ENCODE peak calls at places on chromosomes 16 and 17, in nine cellular contexts. One of them, this sample, is unnamed.
A peak's percentile ranks its signal among the peaks of the same experiment; 100 is the strongest.

GRCh38 chr16:1764971-1765370 is 6.4 kb downstream of the NME3 start:
- DNase-seq in A172: no peak
- DNase-seq in activated CD4-positive, alpha-beta memory T cell treated with anti-CD3 and anti-CD28 coated beads for 36 hours: no peak
- DNase-seq in fibroblast of the conjunctiva: no peak
- DNase-seq in A549: no peak
- DNase-seq in NCI-H774: no peak
- DNase-seq in HCEC 1CT: no peak
- DNase-seq in AG09319: no peak
- DNase-seq in HEK293T: no peak
- DNase-seq in this sample: no peak

GRCh38 chr17:6461792-6462524 is 17.7 kb downstream of the PIMREG start:
- DNase-seq in A172: no peak
- DNase-seq in activated CD4-positive, alpha-beta memory T cell treated with anti-CD3 and anti-CD28 coated beads for 36 hours: peak; percentile 49
- DNase-seq in fibroblast of the conjunctiva: no peak
- DNase-seq in A549: no peak
- DNase-seq in NCI-H774: no peak
- DNase-seq in HCEC 1CT: no peak
- DNase-seq in AG09319: no peak
- DNase-seq in HEK293T: no peak
- DNase-seq in this sample: no peak

GRCh38 chr17:77210331-77210730 is 69.6 kb downstream of the SEC14L1 start:
- DNase-seq in A172: no peak
- DNase-seq in activated CD4-positive, alpha-beta memory T cell treated with anti-CD3 and anti-CD28 coated beads for 36 hours: no peak
- DNase-seq in fibroblast of the conjunctiva: no peak
- DNase-seq in A549: no peak
- DNase-seq in NCI-H774: no peak
- DNase-seq in HCEC 1CT: no peak
- DNase-seq in AG09319: no peak
- DNase-seq in HEK293T: no peak
- DNase-seq in this sample: no peak

GRCh38 chr17:81285179-81285878 is 9.8 kb downstream of the SLC38A10 start:
- DNase-seq in A172: no peak
- DNase-seq in activated CD4-positive, alpha-beta memory T cell treated with anti-CD3 and anti-CD28 coated beads for 36 hours: peak; percentile 79
- DNase-seq in fibroblast of the conjunctiva: no peak
- DNase-seq in A549: no peak
- DNase-seq in NCI-H774: no peak
- DNase-seq in HCEC 1CT: no peak
- DNase-seq in AG09319: no peak
- DNase-seq in HEK293T: no peak
- DNase-seq in this sample: no peak

GRCh38 chr17:32485261-32485955 is 1.4 kb upstream of the CDK5R1 start:
- DNase-seq in A172: no peak
- DNase-seq in activated CD4-positive, alpha-beta memory T cell treated with anti-CD3 and anti-CD28 coated beads for 36 hours: no peak
- DNase-seq in fibroblast of the conjunctiva: no peak
- DNase-seq in A549: no peak
- DNase-seq in NCI-H774: no peak
- DNase-seq in HCEC 1CT: no peak
- DNase-seq in AG09319: no peak
- DNase-seq in HEK293T: no peak
- DNase-seq in this sample: no peak

GRCh38 chr16:71364306-71364705 is 5.8 kb downstream of the CALB2 start:
- DNase-seq in A172: no peak
- DNase-seq in activated CD4-positive, alpha-beta memory T cell treated with anti-CD3 and anti-CD28 coated beads for 36 hours: no peak
- DNase-seq in fibroblast of the conjunctiva: no peak
- DNase-seq in A549: no peak
- DNase-seq in NCI-H774: no peak
- DNase-seq in HCEC 1CT: no peak
- DNase-seq in AG09319: no peak
- DNase-seq in HEK293T: no peak
- DNase-seq in this sample: no peak

GRCh38 chr17:72466606-72467005 is 345.8 kb downstream of the SOX9 start:
- DNase-seq in A172: no peak
- DNase-seq in activated CD4-positive, alpha-beta memory T cell treated with anti-CD3 and anti-CD28 coated beads for 36 hours: no peak
- DNase-seq in fibroblast of the conjunctiva: no peak
- DNase-seq in A549: no peak
- DNase-seq in NCI-H774: no peak
- DNase-seq in HCEC 1CT: no peak
- DNase-seq in AG09319: no peak
- DNase-seq in HEK293T: no peak
- DNase-seq in this sample: no peak

GRCh38 chr16:10558746-10559641 is 21.4 kb downstream of the EMP2 start:
- DNase-seq in A172: peak; percentile 53
- DNase-seq in activated CD4-positive, alpha-beta memory T cell treated with anti-CD3 and anti-CD28 coated beads for 36 hours: no peak
- DNase-seq in fibroblast of the conjunctiva: no peak
- DNase-seq in A549: no peak
- DNase-seq in NCI-H774: peak; percentile 39
- DNase-seq in HCEC 1CT: peak; percentile 40
- DNase-seq in AG09319: peak; percentile 11
- DNase-seq in HEK293T: no peak
- DNase-seq in this sample: no peak

GRCh38 chr16:9499921-9500593 is 408.6 kb downstream of the HAPSTR1 start:
- DNase-seq in A172: no peak
- DNase-seq in activated CD4-positive, alpha-beta memory T cell treated with anti-CD3 and anti-CD28 coated beads for 36 hours: no peak
- DNase-seq in fibroblast of the conjunctiva: no peak
- DNase-seq in A549: no peak
- DNase-seq in NCI-H774: no peak
- DNase-seq in HCEC 1CT: no peak
- DNase-seq in AG09319: no peak
- DNase-seq in HEK293T: no peak
- DNase-seq in this sample: no peak

GRCh38 chr17:77619851-77620250 is 338.7 kb upstream of the TNRC6C start:
- DNase-seq in A172: peak; percentile 59
- DNase-seq in activated CD4-positive, alpha-beta memory T cell treated with anti-CD3 and anti-CD28 coated beads for 36 hours: no peak
- DNase-seq in fibroblast of the conjunctiva: peak; percentile 14
- DNase-seq in A549: peak; percentile 45
- DNase-seq in NCI-H774: no peak
- DNase-seq in HCEC 1CT: peak; percentile 42
- DNase-seq in AG09319: no peak
- DNase-seq in HEK293T: no peak
- DNase-seq in this sample: no peak

GRCh38 chr17:61538480-61538879 is 52.5 kb downstream of the NACA2 start:
- DNase-seq in A172: no peak
- DNase-seq in activated CD4-positive, alpha-beta memory T cell treated with anti-CD3 and anti-CD28 coated beads for 36 hours: no peak
- DNase-seq in fibroblast of the conjunctiva: no peak
- DNase-seq in A549: no peak
- DNase-seq in NCI-H774: no peak
- DNase-seq in HCEC 1CT: no peak
- DNase-seq in AG09319: no peak
- DNase-seq in HEK293T: no peak
- DNase-seq in this sample: no peak

GRCh38 chr17:30831663-30832437 is at the start of gene ATAD5:
- DNase-seq in A172: peak; percentile 88
- DNase-seq in activated CD4-positive, alpha-beta memory T cell treated with anti-CD3 and anti-CD28 coated beads for 36 hours: peak; percentile 94
- DNase-seq in fibroblast of the conjunctiva: peak; percentile 75
- DNase-seq in A549: peak; percentile 95
- DNase-seq in NCI-H774: peak; percentile 93
- DNase-seq in HCEC 1CT: peak; percentile 89
- DNase-seq in AG09319: peak; percentile 68
- DNase-seq in HEK293T: peak; percentile 76
- DNase-seq in this sample: peak; percentile 73

GRCh38 chr17:14201595-14201994 is 35.1 kb downstream of the CDRT15 start:
- DNase-seq in A172: no peak
- DNase-seq in activated CD4-positive, alpha-beta memory T cell treated with anti-CD3 and anti-CD28 coated beads for 36 hours: peak; percentile 79
- DNase-seq in fibroblast of the conjunctiva: no peak
- DNase-seq in A549: no peak
- DNase-seq in NCI-H774: no peak
- DNase-seq in HCEC 1CT: no peak
- DNase-seq in AG09319: no peak
- DNase-seq in HEK293T: no peak
- DNase-seq in this sample: no peak

GRCh38 chr16:1057252-1057932 is 15.2 kb upstream of the SSTR5 start:
- DNase-seq in A172: no peak
- DNase-seq in activated CD4-positive, alpha-beta memory T cell treated with anti-CD3 and anti-CD28 coated beads for 36 hours: peak; percentile 71
- DNase-seq in fibroblast of the conjunctiva: no peak
- DNase-seq in A549: no peak
- DNase-seq in NCI-H774: no peak
- DNase-seq in HCEC 1CT: no peak
- DNase-seq in AG09319: no peak
- DNase-seq in HEK293T: peak; percentile 80
- DNase-seq in this sample: peak; percentile 72

GRCh38 chr17:64950871-64951270 is 31.6 kb upstream of the LRRC37A3 start:
- DNase-seq in A172: no peak
- DNase-seq in activated CD4-positive, alpha-beta memory T cell treated with anti-CD3 and anti-CD28 coated beads for 36 hours: no peak
- DNase-seq in fibroblast of the conjunctiva: no peak
- DNase-seq in A549: no peak
- DNase-seq in NCI-H774: no peak
- DNase-seq in HCEC 1CT: no peak
- DNase-seq in AG09319: no peak
- DNase-seq in HEK293T: no peak
- DNase-seq in this sample: no peak

GRCh38 chr16:25051446-25052160 is 36.4 kb upstream of the ARHGAP17 start:
- DNase-seq in A172: no peak
- DNase-seq in activated CD4-positive, alpha-beta memory T cell treated with anti-CD3 and anti-CD28 coated beads for 36 hours: no peak
- DNase-seq in fibroblast of the conjunctiva: no peak
- DNase-seq in A549: peak; percentile 25
- DNase-seq in NCI-H774: no peak
- DNase-seq in HCEC 1CT: peak; percentile 53
- DNase-seq in AG09319: no peak
- DNase-seq in HEK293T: no peak
- DNase-seq in this sample: no peak

GRCh38 chr16:48361540-48361939 is 23.7 kb downstream of the SIAH1 start:
- DNase-seq in A172: no peak
- DNase-seq in activated CD4-positive, alpha-beta memory T cell treated with anti-CD3 and anti-CD28 coated beads for 36 hours: no peak
- DNase-seq in fibroblast of the conjunctiva: no peak
- DNase-seq in A549: no peak
- DNase-seq in NCI-H774: no peak
- DNase-seq in HCEC 1CT: no peak
- DNase-seq in AG09319: no peak
- DNase-seq in HEK293T: no peak
- DNase-seq in this sample: no peak

GRCh38 chr16:87412371-87412995 is 20.3 kb downstream of the MAP1LC3B start:
- DNase-seq in A172: no peak
- DNase-seq in activated CD4-positive, alpha-beta memory T cell treated with anti-CD3 and anti-CD28 coated beads for 36 hours: no peak
- DNase-seq in fibroblast of the conjunctiva: no peak
- DNase-seq in A549: no peak
- DNase-seq in NCI-H774: no peak
- DNase-seq in HCEC 1CT: no peak
- DNase-seq in AG09319: no peak
- DNase-seq in HEK293T: no peak
- DNase-seq in this sample: no peak

GRCh38 chr17:73359987-73360410 is 48.2 kb upstream of the CDC42EP4 start:
- DNase-seq in A172: no peak
- DNase-seq in activated CD4-positive, alpha-beta memory T cell treated with anti-CD3 and anti-CD28 coated beads for 36 hours: no peak
- DNase-seq in fibroblast of the conjunctiva: no peak
- DNase-seq in A549: no peak
- DNase-seq in NCI-H774: no peak
- DNase-seq in HCEC 1CT: no peak
- DNase-seq in AG09319: no peak
- DNase-seq in HEK293T: no peak
- DNase-seq in this sample: peak; percentile 63

GRCh38 chr17:60586288-60586974 is 13.6 kb upstream of the PPM1D start:
- DNase-seq in A172: no peak
- DNase-seq in activated CD4-positive, alpha-beta memory T cell treated with anti-CD3 and anti-CD28 coated beads for 36 hours: peak; percentile 12
- DNase-seq in fibroblast of the conjunctiva: no peak
- DNase-seq in A549: peak; percentile 51
- DNase-seq in NCI-H774: no peak
- DNase-seq in HCEC 1CT: no peak
- DNase-seq in AG09319: no peak
- DNase-seq in HEK293T: peak; percentile 20
- DNase-seq in this sample: peak; percentile 70

GRCh38 chr17:17103160-17103559 is 60.9 kb downstream of the MPRIP start:
- DNase-seq in A172: no peak
- DNase-seq in activated CD4-positive, alpha-beta memory T cell treated with anti-CD3 and anti-CD28 coated beads for 36 hours: no peak
- DNase-seq in fibroblast of the conjunctiva: no peak
- DNase-seq in A549: no peak
- DNase-seq in NCI-H774: no peak
- DNase-seq in HCEC 1CT: no peak
- DNase-seq in AG09319: no peak
- DNase-seq in HEK293T: no peak
- DNase-seq in this sample: no peak

GRCh38 chr16:66926171-66926570 is 836 bp upstream of the RRAD start:
- DNase-seq in A172: peak; percentile 24
- DNase-seq in activated CD4-positive, alpha-beta memory T cell treated with anti-CD3 and anti-CD28 coated beads for 36 hours: no peak
- DNase-seq in fibroblast of the conjunctiva: no peak
- DNase-seq in A549: no peak
- DNase-seq in NCI-H774: no peak
- DNase-seq in HCEC 1CT: no peak
- DNase-seq in AG09319: no peak
- DNase-seq in HEK293T: no peak
- DNase-seq in this sample: no peak